ENCODE peak calls at places on chromosomes 6 and 20, in four cellular contexts. One of them, this sample, is unnamed.
A peak's percentile ranks its signal among the peaks of the same experiment; 100 is the strongest.

GRCh38 chr6:134541001-134541400 is 223.1 kb upstream of the SGK1 start:
- DNase-seq in H1: no peak
- DNase-seq in HCT116: no peak
- DNase-seq in A549: no peak
- DNase-seq in this sample: no peak

GRCh38 chr6:147392917-147393625 is 115.4 kb upstream of the SAMD5 start:
- DNase-seq in H1: no peak
- DNase-seq in A549: no peak
- DNase-seq in HCT116: no peak
- DNase-seq in this sample: no peak

GRCh38 chr6:106037060-106037459 is 49.1 kb upstream of the PRDM1 start:
- DNase-seq in HCT116: no peak
- DNase-seq in H1: no peak
- DNase-seq in A549: no peak
- DNase-seq in this sample: no peak

GRCh38 chr6:110589865-110590513 is 113.6 kb upstream of the SLC22A16 start:
- DNase-seq in H1: no peak
- DNase-seq in A549: no peak
- DNase-seq in HCT116: no peak
- DNase-seq in this sample: no peak

GRCh38 chr6:84707161-84707560 is 57.2 kb downstream of the TBX18 start:
- DNase-seq in H1: no peak
- DNase-seq in HCT116: no peak
- DNase-seq in A549: no peak
- DNase-seq in this sample: no peak

GRCh38 chr20:38926142-38926933 is at the start of gene FAM83D:
- DNase-seq in HCT116: peak; percentile 97
- DNase-seq in A549: peak; percentile 99
- DNase-seq in H1: peak; percentile 99
- DNase-seq in this sample: peak; percentile 98

GRCh38 chr20:24650091-24650490 is 180.7 kb downstream of the SYNDIG1 start:
- DNase-seq in HCT116: no peak
- DNase-seq in A549: no peak
- DNase-seq in H1: no peak
- DNase-seq in this sample: no peak

GRCh38 chr6:169168302-169168630 is 85.4 kb downstream of the THBS2 start:
- DNase-seq in H1: no peak
- DNase-seq in A549: no peak
- DNase-seq in HCT116: no peak
- DNase-seq in this sample: no peak

GRCh38 chr6:56746767-56747504 is 104.2 kb upstream of the DST start:
- DNase-seq in A549: no peak
- DNase-seq in H1: no peak
- DNase-seq in HCT116: no peak
- DNase-seq in this sample: no peak

GRCh38 chr6:35058827-35059522 is 82.2 kb downstream of the TCP11 start:
- DNase-seq in A549: no peak
- DNase-seq in HCT116: no peak
- DNase-seq in H1: no peak
- DNase-seq in this sample: no peak

GRCh38 chr6:37862992-37863391 is 43.5 kb downstream of the ZFAND3 start:
- DNase-seq in HCT116: no peak
- DNase-seq in A549: peak; percentile 4
- DNase-seq in H1: no peak
- DNase-seq in this sample: no peak

GRCh38 chr20:1108437-1108920 is 9.9 kb upstream of the PSMF1 start:
- DNase-seq in HCT116: peak; percentile 26
- DNase-seq in A549: peak; percentile 61
- DNase-seq in H1: peak; percentile 82
- DNase-seq in this sample: peak; percentile 58

GRCh38 chr6:52136055-52136454 is 48.6 kb upstream of the PKHD1 start:
- DNase-seq in HCT116: no peak
- DNase-seq in A549: no peak
- DNase-seq in H1: no peak
- DNase-seq in this sample: no peak
- H3K4me3 ChIP-seq in HCT116: no peak overlapping the region
- H3K4me3 ChIP-seq in A549: no peak overlapping the region
- H3K4me3 ChIP-seq in H1: no peak overlapping the region
- H3K4me3 ChIP-seq in this sample: no peak overlapping the region

DNA sequence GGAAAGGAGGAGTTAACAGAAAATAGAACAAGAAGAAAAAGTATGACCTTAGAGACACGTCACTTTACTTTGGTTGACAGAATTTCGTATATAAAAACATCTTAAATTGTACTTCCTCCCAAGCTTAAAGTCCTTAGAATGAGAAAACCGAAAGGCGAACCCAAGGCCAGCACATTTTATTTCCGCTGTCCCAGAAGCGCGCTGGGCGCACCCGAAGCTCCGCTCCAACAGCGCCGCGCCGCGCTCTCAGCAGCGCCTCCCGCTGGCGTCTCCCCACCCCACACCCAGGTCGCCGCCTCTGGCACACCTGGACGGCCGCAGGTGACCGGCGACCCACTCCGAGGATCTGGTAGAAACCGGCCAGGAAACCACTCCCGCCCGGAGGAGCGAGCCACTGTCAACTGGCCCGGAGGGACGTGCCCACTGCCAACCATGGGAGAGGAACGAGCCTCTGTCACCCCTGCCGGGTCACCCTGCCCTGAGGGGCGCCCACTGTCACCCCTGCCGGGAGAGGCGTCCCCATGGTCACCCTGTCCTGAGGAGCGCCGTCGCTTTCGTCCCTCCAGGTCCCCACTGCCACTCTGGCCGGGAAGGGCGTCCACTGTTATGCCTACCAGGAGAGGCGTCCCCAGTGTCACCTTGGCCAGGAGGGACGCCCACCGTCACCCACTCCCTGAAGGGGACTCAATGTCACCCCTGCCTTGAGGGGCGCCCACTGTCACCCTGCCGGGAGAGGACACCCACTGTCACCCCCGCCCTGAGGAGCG is 824 bp downstream of the MPC1 start:
- DNase-seq in A549: peak; percentile 38
- DNase-seq in HCT116: peak; percentile 45
- DNase-seq in H1: peak; percentile 93
- DNase-seq in this sample: peak; percentile 84
- TF ChIP-seq POLR2A in A549: no peak
- TF ChIP-seq POLR2A in HCT116: no peak
- TF ChIP-seq POLR2A in H1: no peak
- TF ChIP-seq POLR2A in this sample: no peak

DNA sequence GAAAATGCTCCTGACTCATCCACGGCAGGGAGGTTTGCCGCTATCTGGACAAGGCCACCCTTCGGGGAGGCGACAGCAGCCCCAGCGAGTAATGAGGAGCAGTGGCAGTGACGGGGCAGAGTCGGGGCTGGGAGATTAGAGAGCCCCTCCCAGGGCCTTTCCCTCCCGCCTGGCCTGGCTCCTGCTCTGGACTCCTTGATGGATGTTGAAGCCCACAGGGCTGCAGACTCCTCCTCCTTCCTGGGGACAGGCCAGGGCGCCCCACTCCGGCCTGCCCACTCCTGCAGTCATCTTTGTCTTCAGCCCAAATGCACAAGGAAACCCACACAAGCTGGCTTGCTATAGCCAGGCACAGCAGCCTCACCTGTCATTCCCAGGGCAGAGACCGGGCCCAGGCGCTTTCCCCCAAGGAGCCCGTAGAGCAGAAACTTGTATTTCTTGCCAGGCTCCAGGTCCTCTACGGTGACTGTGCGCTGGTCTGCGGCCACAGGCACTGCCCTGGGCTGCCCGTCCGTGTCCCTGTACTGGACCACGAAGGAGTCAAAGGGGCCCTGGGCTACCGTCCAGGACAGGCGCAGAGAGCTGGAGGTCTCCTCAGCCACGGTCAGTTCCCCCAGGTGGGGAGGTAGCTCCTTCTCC is 7.7 kb downstream of the CYP21A2 start:
- DNase-seq in HCT116: no peak
- DNase-seq in H1: no peak
- DNase-seq in A549: no peak
- DNase-seq in this sample: no peak
- TF ChIP-seq MAX in HCT116: no peak
- TF ChIP-seq MAX in H1: no peak
- TF ChIP-seq MAX in A549: no peak
- TF ChIP-seq MAX in this sample: no peak

GRCh38 chr20:50450961-50451752 is 59.0 kb upstream of the PTPN1 start:
- DNase-seq in H1: peak; percentile 62
- DNase-seq in A549: peak; percentile 57
- DNase-seq in HCT116: no peak
- DNase-seq in this sample: peak; percentile 91
- H3K4me3 ChIP-seq in H1: no peak overlapping the region
- H3K4me3 ChIP-seq in A549: no peak overlapping the region
- H3K4me3 ChIP-seq in HCT116: no peak overlapping the region
- H3K4me3 ChIP-seq in this sample: no peak overlapping the region

This sample was measured in NB4.